ENCODE peak calls at places on chromosomes 11 and 22, in nine cellular contexts. O is brain microvascular endothelial cell; K is uterus; V is NAMALWA; U is GM23338; P is activated CD8-positive, alpha-beta memory T cell treated with anti-CD3 and anti-CD28 coated beads, Interleukin-2, amount 50 U/mL, for 48 hours; W is NCI-H1048; H is AG04450; M is NCI-H2171 treated with DMSO at 0.1 percent for 48 hours. C is an unnamed sample.

GRCh38 chr11:68436985-68437926 is 23.3 kb upstream of the PPP6R3 start:
- DNase-seq in H (no peak), W (no peak), M (peak), U (no peak), V (no peak), K (no peak), O (peak), P (no peak), C (no peak)

GRCh38 chr11:1830119-1830499 is 4.7 kb upstream of the SYT8 start:
- DNase-seq in P (no peak), U (no peak), M (no peak), V (peak), W (no peak), O (no peak), K (no peak), H (no peak), C (no peak)

GRCh38 chr11:86803641-86804040 is 3.3 kb downstream of the PRSS23 start:
- DNase-seq in V (no peak), W (no peak), H (no peak), U (no peak), K (no peak), M (no peak), O (no peak), P (no peak), C (no peak)

GRCh38 chr11:11344045-11344444 is 9.0 kb downstream of the CSNK2A3 start:
- DNase-seq in H (no peak), O (no peak), V (no peak), P (no peak), K (no peak), W (no peak), U (no peak), M (no peak), C (no peak)

GRCh38 chr11:131652231-131652630 is 281.8 kb downstream of the NTM start:
- DNase-seq in K (no peak), O (no peak), V (no peak), W (no peak), H (no peak), M (no peak), U (no peak), P (no peak), C (no peak)

GRCh38 chr11:31822604-31823371 is 11.7 kb upstream of the PAX6 start:
- DNase-seq in U (peak), V (no peak), K (no peak), M (no peak), W (no peak), P (no peak), H (no peak), O (no peak), C (no peak)

GRCh38 chr22:50483977-50484853 is 2.4 kb upstream of the MIOX start:
- DNase-seq in O (no peak), W (no peak), K (no peak), V (peak), P (no peak), H (no peak), U (no peak), M (no peak), C (no peak)

GRCh38 chr11:122093731-122094130 is 22.3 kb downstream of the BLID start:
- DNase-seq in K (no peak), V (no peak), O (no peak), W (no peak), U (no peak), H (no peak), P (no peak), M (no peak), C (no peak)

GRCh38 chr11:116510166-116510565 is 262.6 kb downstream of the BUD13 start:
- DNase-seq in W (no peak), K (no peak), H (no peak), V (no peak), U (no peak), P (no peak), M (no peak), O (no peak), C (no peak)

GRCh38 chr11:105274631-105275030 is 135.1 kb upstream of the CARD18 start:
- DNase-seq in V (no peak), U (no peak), K (no peak), W (no peak), H (no peak), O (no peak), M (no peak), P (no peak), C (no peak)

GRCh38 chr22:46370584-46371373 is 35.3 kb downstream of the TRMU start:
- DNase-seq in O (no peak), W (no peak), K (no peak), P (no peak), M (no peak), H (no peak), U (no peak), V (no peak), C (no peak)

GRCh38 chr11:17921620-17922473 is 91.0 kb downstream of the SERGEF start:
- DNase-seq in O (peak), P (no peak), H (no peak), W (no peak), V (no peak), M (no peak), U (no peak), K (no peak), C (no peak)

GRCh38 chr11:64900263-64900678 is 16.7 kb downstream of the ATG2A start:
- DNase-seq in K (no peak), P (peak), U (no peak), M (no peak), W (no peak), O (no peak), H (no peak), V (no peak), C (no peak)

GRCh38 chr11:122277553-122277952 is 161.5 kb upstream of the BLID start:
- DNase-seq in U (no peak), W (no peak), V (no peak), M (no peak), O (no peak), H (no peak), P (no peak), K (no peak), C (no peak)

GRCh38 chr11:119316729-119317591 is at the start of gene MCAM:
- DNase-seq in K (peak), O (no peak), P (peak), U (peak), H (no peak), W (no peak), M (peak), V (no peak), C (peak)

GRCh38 chr22:49735411-49736311 is 92.0 kb downstream of the BRD1 start:
- DNase-seq in P (peak), M (no peak), V (no peak), U (no peak), O (no peak), W (peak), H (no peak), K (no peak), C (no peak)

GRCh38 chr11:86876716-86877234 is 76.4 kb downstream of the PRSS23 start:
- DNase-seq in K (no peak), V (no peak), H (no peak), W (no peak), U (peak), O (no peak), P (no peak), M (no peak), C (no peak)

GRCh38 chr22:30643055-30643875 is 7.7 kb downstream of the SLC35E4 start:
- DNase-seq in P (no peak), M (no peak), V (no peak), K (no peak), H (no peak), U (no peak), W (no peak), O (no peak), C (no peak)

GRCh38 chr11:134272381-134273316 is 3.5 kb upstream of the GLB1L3 start:
- DNase-seq in U (peak), H (peak), V (no peak), M (peak), W (no peak), O (no peak), K (no peak), P (peak), C (peak)

GRCh38 chr11:130071211-130071712 is 1.6 kb downstream of the APLP2 start:
- DNase-seq in K (no peak), P (no peak), O (no peak), H (no peak), V (peak), M (peak), W (no peak), U (no peak), C (no peak)

GRCh38 chr22:47088480-47089145 is 326.2 kb downstream of the TBC1D22A start:
- DNase-seq in V (no peak), W (no peak), K (no peak), M (no peak), U (no peak), O (no peak), P (no peak), H (no peak), C (no peak)

GRCh38 chr22:25172153-25172552 is 27.5 kb upstream of the CRYBB3 start:
- DNase-seq in W (no peak), V (peak), H (no peak), M (no peak), P (no peak), O (no peak), K (no peak), U (no peak), C (no peak)

GRCh38 chr11:34432822-34433221 is 5.9 kb upstream of the CAT start:
- DNase-seq in V (no peak), U (no peak), P (no peak), H (no peak), M (no peak), K (no peak), W (no peak), O (no peak), C (no peak)

GRCh38 chr11:33703771-33704170 is 3.1 kb upstream of the C11orf91 start:
- DNase-seq in P (no peak), H (no peak), O (no peak), U (no peak), V (no peak), M (no peak), W (no peak), K (no peak), C (no peak)

GRCh38 chr11:112248216-112248615 is 12.4 kb downstream of the PLET1 start:
- DNase-seq in W (no peak), U (no peak), M (no peak), K (no peak), V (no peak), P (no peak), O (no peak), H (no peak), C (no peak)

GRCh38 chr22:37822079-37822833 is 926 bp upstream of the GALR3 start:
- DNase-seq in W (no peak), K (no peak), U (peak), V (no peak), M (no peak), O (no peak), P (no peak), H (no peak), C (no peak)

GRCh38 chr11:58926251-58926650 is 13.0 kb upstream of the GLYATL1 start:
- DNase-seq in W (no peak), K (no peak), U (no peak), V (no peak), O (no peak), M (no peak), P (no peak), H (peak), C (no peak)

GRCh38 chr11:3229673-3230630 is 2.3 kb downstream of the MRGPRE start:
- DNase-seq in W (no peak), K (no peak), M (no peak), P (no peak), H (no peak), U (no peak), V (no peak), O (no peak), C (no peak)

GRCh38 chr11:61579398-61580291 is 1.2 kb downstream of the SYT7 start:
- DNase-seq in P (no peak), V (peak), O (no peak), W (no peak), H (no peak), U (peak), K (no peak), M (no peak), C (no peak)

GRCh38 chr11:76209956-76210885 is 3.9 kb upstream of the WNT11 start:
- DNase-seq in K (peak), V (no peak), W (no peak), H (no peak), U (peak), P (peak), M (no peak), O (peak), C (peak)

GRCh38 chr11:68158580-68158979 is 37.4 kb upstream of the CHKA start:
- DNase-seq in U (no peak), M (no peak), H (no peak), O (no peak), K (no peak), W (no peak), P (no peak), V (no peak), C (no peak)

GRCh38 chr22:36585841-36586240 is 56.9 kb upstream of the EIF3D start:
- DNase-seq in W (no peak), V (no peak), M (peak), K (no peak), U (peak), H (no peak), P (no peak), O (no peak), C (peak)

GRCh38 chr22:27377901-27378300 is 423.7 kb downstream of the MN1 start:
- DNase-seq in K (no peak), P (no peak), O (peak), U (no peak), M (peak), W (no peak), V (no peak), H (no peak), C (no peak)

GRCh38 chr11:68763181-68763721 is 11.9 kb upstream of the TESMIN start:
- DNase-seq in W (no peak), M (no peak), P (no peak), H (no peak), K (no peak), U (peak), O (no peak), V (no peak), C (peak)

C was measured in NCI-H146.